ENCODE peak calls at places on chromosomes 2 and 18, in ten cellular contexts. Z is mesothelial cell of epicardium, J is fibroblast of pulmonary artery, H is GM20000, A is hepatocyte, Y is thoracic aorta, N is sigmoid colon, Q is Peyer's patch, I is AG10803, C is brain microvascular endothelial cell. S is an unnamed sample.

GRCh38 chr2:199833525-199833924 is 17.5 kb downstream of the FTCDNL1 start:
- DNase-seq in H (no peak), N (no peak), A (no peak), I (no peak), Z (no peak), J (no peak), C (no peak), Y (no peak), Q (no peak), S (no peak)

GRCh38 chr2:168354499-168354898 is 101.6 kb upstream of the CERS6 start:
- DNase-seq in A (no peak), C (no peak), Y (no peak), Q (no peak), N (no peak), I (no peak), H (no peak), J (no peak), Z (no peak), S (no peak)

GRCh38 chr2:134341476-134341875 is 87.6 kb downstream of the MGAT5 start:
- DNase-seq in C (no peak), Y (no peak), J (no peak), Q (no peak), I (no peak), H (no peak), Z (no peak), A (no peak), N (no peak), S (no peak)

GRCh38 chr18:30855762-30856161 is 186.8 kb downstream of the DSC3 start:
- DNase-seq in Y (no peak), C (no peak), H (no peak), N (no peak), Z (no peak), Q (no peak), I (no peak), J (no peak), A (no peak), S (no peak)

GRCh38 chr2:130728549-130729310 is at the start of gene GPR148:
- DNase-seq in A (no peak), H (no peak), Y (no peak), I (no peak), Q (no peak), N (no peak), C (no peak), J (no peak), Z (no peak), S (no peak)

GRCh38 chr2:173589604-173590277 is 235.1 kb downstream of the CDCA7 start:
- DNase-seq in A (no peak), Q (no peak), J (peak; percentile 13), H (no peak), I (no peak), C (no peak), Y (no peak), Z (no peak), N (no peak), S (no peak)

GRCh38 chr18:42909095-42909494 is 206.4 kb downstream of the RIT2 start:
- DNase-seq in I (no peak), H (no peak), Z (no peak), A (no peak), C (no peak), Y (no peak), N (no peak), Q (no peak), J (no peak), S (no peak)

GRCh38 chr2:197096649-197097048 is 170.1 kb upstream of the PGAP1 start:
- DNase-seq in C (no peak), A (no peak), I (no peak), H (no peak), Q (no peak), N (no peak), Z (no peak), J (no peak), Y (no peak), S (no peak)

GRCh38 chr2:8856176-8856575 is 18.8 kb upstream of the KIDINS220 start:
- DNase-seq in Y (no peak), Q (no peak), H (no peak), N (no peak), J (no peak), Z (no peak), A (no peak), C (no peak), I (no peak), S (no peak)

GRCh38 chr2:237165405-237166276 is 80.0 kb downstream of the COPS8 start:
- DNase-seq in A (peak; percentile 57), J (peak; percentile 70), C (no peak), I (no peak), H (no peak), Z (no peak), N (no peak), Q (no peak), Y (no peak), S (no peak)

DNA sequence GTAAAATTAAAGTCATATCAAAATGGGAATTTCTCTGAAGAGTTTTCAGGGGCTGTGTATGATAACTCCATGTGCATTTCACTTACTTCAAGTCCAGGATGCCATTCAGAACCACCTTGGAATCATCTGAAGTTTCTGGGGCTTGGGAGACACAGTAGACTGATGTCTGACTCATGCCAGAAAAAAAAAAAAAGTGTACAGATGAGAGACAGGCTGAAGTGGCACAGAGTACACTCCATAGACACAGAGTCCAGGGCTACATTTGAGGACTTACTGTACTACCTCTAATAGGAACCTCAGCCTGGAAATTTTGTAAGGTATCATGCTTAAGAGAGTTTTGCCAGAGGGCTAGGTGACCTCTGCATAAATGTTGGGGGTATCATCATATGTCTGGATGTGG is 92.0 kb downstream of the SS18 start:
- DNase-seq in Q (no peak), H (no peak), Y (no peak), C (no peak), J (no peak), Z (no peak), A (no peak), I (no peak), N (no peak), S (no peak)
- TF ChIP-seq CTCF in Q (no peak), H (no peak), Y (no peak), C (no peak), J (no peak), Z (no peak), A (no peak), I (no peak), N (no peak), S (no peak)

DNA sequence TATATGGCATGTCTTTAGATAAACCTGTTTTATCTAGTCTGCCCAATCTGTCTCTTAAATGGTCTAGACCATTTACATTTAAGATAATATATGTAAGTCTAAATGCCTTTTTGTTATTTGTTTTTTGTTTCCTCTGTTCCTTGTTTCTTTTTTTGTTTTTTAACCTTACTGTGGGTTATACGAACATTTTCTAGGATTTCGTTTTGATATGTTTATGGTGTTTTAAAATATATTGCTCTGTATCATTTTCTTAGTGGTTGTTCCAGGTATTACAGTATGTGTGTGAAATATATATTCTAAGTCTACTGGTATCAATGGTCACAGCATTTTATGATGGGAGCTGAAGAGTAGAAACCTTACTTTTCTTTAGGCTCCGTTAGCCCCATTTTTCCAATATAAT is 13.4 kb downstream of the BCL2L11 start:
- DNase-seq in Q (no peak), N (no peak), A (no peak), H (no peak), C (no peak), J (no peak), Y (no peak), I (no peak), Z (no peak), S (no peak)
- TF ChIP-seq CTCF in Q (peak; percentile 24), N (no peak), A (no peak), H (no peak), C (no peak), J (peak; percentile 19), Y (peak; percentile 25), I (no peak), Z (peak; percentile 69), S (no peak)

GRCh38 chr2:125313806-125314205 is 1288.7 kb downstream of the CNTNAP5 start:
- DNase-seq in J (no peak), Z (no peak), I (no peak), N (no peak), Q (no peak), H (no peak), Y (no peak), C (no peak), A (no peak), S (no peak)
- TF ChIP-seq CTCF in J (no peak), Z (no peak), I (no peak), N (no peak), Q (no peak), H (no peak), Y (no peak), C (no peak), A (no peak), S (no peak)

GRCh38 chr18:48898521-48898920 is 52.2 kb downstream of the SMAD7 start:
- DNase-seq in Z (no peak), Y (no peak), J (no peak), Q (no peak), N (no peak), C (no peak), I (no peak), H (no peak), A (no peak), S (no peak)

GRCh38 chr18:48894799-48895346 is 55.9 kb downstream of the SMAD7 start:
- DNase-seq in C (no peak), Y (no peak), J (no peak), Q (peak; percentile 31), Z (no peak), A (no peak), H (no peak), N (peak; percentile 38), I (no peak), S (no peak)

GRCh38 chr18:48896326-48896874 is 54.4 kb downstream of the SMAD7 start:
- DNase-seq in Q (no peak), Z (no peak), Y (no peak), N (no peak), C (no peak), J (no peak), A (peak; percentile 1), H (no peak), I (no peak), S (no peak)

GRCh38 chr18:48897531-48897930 is 53.2 kb downstream of the SMAD7 start:
- DNase-seq in H (no peak), Z (no peak), Q (peak; percentile 38), C (no peak), Y (no peak), I (peak; percentile 45), N (peak; percentile 41), J (peak; percentile 43), A (peak; percentile 4), S (peak; percentile 33)

GRCh38 chr18:48896875-48897511 is 53.8 kb downstream of the SMAD7 start:
- DNase-seq in C (no peak), J (no peak), A (peak; percentile 13), Y (no peak), I (peak; percentile 21), H (peak; percentile 75), Z (no peak), Q (peak; percentile 47), N (peak; percentile 76), S (no peak)
- TF ChIP-seq CTCF in C (peak; percentile 51), J (no peak), A (peak; percentile 7), Y (no peak), I (no peak), H (no peak), Z (no peak), Q (no peak), N (no peak), S (peak; percentile 24)

GRCh38 chr2:54728669-54729120 is 5.2 kb downstream of the EML6 start:
- DNase-seq in Z (no peak), A (peak; percentile 68), H (no peak), Q (no peak), J (peak; percentile 70), Y (no peak), N (no peak), C (peak; percentile 88), I (peak; percentile 85), S (peak; percentile 84)
- TF ChIP-seq CTCF in Z (no peak), A (no peak), H (no peak), Q (no peak), J (no peak), Y (no peak), N (no peak), C (peak; percentile 33), I (peak; percentile 21), S (peak; percentile 2)